ENCODE peak calls at places on chromosomes 3 and 15, in nine cellular contexts. Q is NCI-H2081, R is psoas muscle, S is NCI-H1105, T is GM18507, F is T47D, W is Caco-2, B is IMR-90, Z is posterior cingulate gyrus. E is an unnamed sample.

GRCh38 chr15:60838206-60838605 is 359.3 kb upstream of the ICE2 start:
- DNase-seq in T (no peak), W (no peak), F (no peak), Q (no peak), S (no peak), R (no peak), B (no peak), Z (no peak), E (no peak)

GRCh38 chr15:68829068-68829467 is 8.4 kb upstream of the ANP32A start:
- DNase-seq in S (no peak), W (peak), R (no peak), B (no peak), Z (no peak), T (no peak), F (no peak), Q (no peak), E (no peak)

GRCh38 chr3:113536627-113537101 is 4.3 kb downstream of the SIDT1 start:
- DNase-seq in B (no peak), F (peak), T (no peak), S (no peak), W (no peak), Z (no peak), Q (no peak), R (no peak), E (no peak)

GRCh38 chr3:178602864-178603263 is 66.6 kb downstream of the KCNMB2 start:
- DNase-seq in W (no peak), R (no peak), Z (no peak), B (no peak), F (no peak), Q (peak), T (no peak), S (peak), E (no peak)

GRCh38 chr3:124281453-124282316 is 289.8 kb upstream of the ROPN1 start:
- DNase-seq in T (no peak), Q (peak), W (peak), S (peak), R (no peak), F (peak), B (peak), Z (no peak), E (no peak)

GRCh38 chr15:50128266-50128665 is 9.2 kb upstream of the ATP8B4 start:
- DNase-seq in T (no peak), R (peak), F (no peak), Q (no peak), W (no peak), B (no peak), S (no peak), Z (no peak), E (peak)

GRCh38 chr3:153768559-153769469 is 352.4 kb upstream of the ARHGEF26 start:
- DNase-seq in T (peak), B (peak), F (peak), Q (peak), W (peak), S (peak), Z (no peak), R (no peak), E (no peak)

GRCh38 chr15:30865257-30865656 is 38.5 kb upstream of the FAN1 start:
- DNase-seq in R (no peak), S (no peak), B (no peak), W (no peak), Q (peak), T (no peak), Z (no peak), F (no peak), E (no peak)

GRCh38 chr15:90189781-90190467 is 11.2 kb upstream of the SEMA4B start:
- DNase-seq in W (no peak), B (no peak), F (no peak), Q (no peak), R (no peak), T (no peak), S (no peak), Z (peak), E (no peak)

GRCh38 chr15:100216177-100216576 is 125.6 kb downstream of the ADAMTS17 start:
- DNase-seq in B (no peak), S (no peak), W (no peak), T (no peak), Q (no peak), F (no peak), Z (no peak), R (no peak), E (no peak)

GRCh38 chr15:83044156-83044555 is 22.9 kb downstream of the BTBD1 start:
- DNase-seq in F (no peak), Z (no peak), R (no peak), B (no peak), W (no peak), Q (no peak), T (no peak), S (no peak), E (no peak)

GRCh38 chr15:29132110-29132420 is 137.6 kb downstream of the NSMCE3 start:
- DNase-seq in B (no peak), Q (no peak), R (no peak), T (no peak), W (no peak), F (no peak), S (no peak), Z (no peak), E (no peak)

GRCh38 chr15:97653896-97654295 is 306.6 kb upstream of the ARRDC4 start:
- DNase-seq in T (no peak), W (no peak), B (no peak), S (no peak), F (no peak), Z (no peak), Q (no peak), R (no peak), E (no peak)

GRCh38 chr15:71951134-71951533 is 140.8 kb downstream of the NR2E3 start:
- DNase-seq in B (peak), S (no peak), W (no peak), Q (no peak), F (no peak), R (no peak), T (no peak), Z (no peak), E (no peak)

GRCh38 chr3:132318451-132318850 is 1.2 kb downstream of the ACP3 start:
- DNase-seq in B (peak), R (no peak), Q (no peak), W (no peak), S (no peak), Z (no peak), F (no peak), T (no peak), E (no peak)

GRCh38 chr3:48776854-48777253 is 59.8 kb upstream of the IP6K2 start:
- DNase-seq in B (no peak), F (no peak), T (no peak), Q (no peak), W (no peak), Z (no peak), S (no peak), R (no peak), E (no peak)

GRCh38 chr3:107431048-107431297 is 53.7 kb downstream of the CCDC54 start:
- DNase-seq in Z (peak), S (no peak), T (no peak), R (no peak), B (peak), W (no peak), Q (no peak), F (no peak), E (no peak)

GRCh38 chr3:129022114-129022994 is 21.2 kb downstream of the EFCC1 start:
- DNase-seq in R (peak), Q (no peak), W (no peak), Z (no peak), F (no peak), S (no peak), T (no peak), B (peak), E (peak)

GRCh38 chr3:61158152-61158551 is 93.1 kb downstream of the FHIT start:
- DNase-seq in W (no peak), R (no peak), Z (no peak), T (no peak), B (no peak), F (no peak), S (no peak), Q (peak), E (no peak)

GRCh38 chr15:67127925-67128324 is 62.5 kb downstream of the SMAD3 start:
- DNase-seq in T (no peak), Q (no peak), S (no peak), F (no peak), Z (no peak), W (no peak), R (no peak), B (peak), E (peak)

GRCh38 chr3:183158552-183159006 is 4.0 kb downstream of the LAMP3 start:
- DNase-seq in R (no peak), F (no peak), Z (no peak), Q (no peak), B (peak), S (no peak), W (no peak), T (peak), E (no peak)

GRCh38 chr15:27382296-27382695 is 411.3 kb downstream of the GABRG3 start:
- DNase-seq in W (no peak), B (no peak), Z (no peak), F (no peak), T (no peak), R (no peak), S (no peak), Q (no peak), E (no peak)

GRCh38 chr3:61358364-61358763 is 107.1 kb upstream of the FHIT start:
- DNase-seq in Q (no peak), Z (no peak), B (no peak), W (no peak), T (peak), R (peak), S (no peak), F (no peak), E (peak)

GRCh38 chr15:76312540-76313174 is 1.4 kb upstream of the ETFA start:
- DNase-seq in Q (no peak), T (no peak), F (peak), R (no peak), W (peak), B (peak), Z (no peak), S (no peak), E (no peak)

GRCh38 chr3:105899528-105899927 is 30.7 kb upstream of the CBLB start:
- DNase-seq in Q (no peak), Z (no peak), F (no peak), B (peak), S (no peak), W (peak), T (no peak), R (no peak), E (no peak)

GRCh38 chr3:143119009-143119914 is at the start of gene CHST2:
- DNase-seq in B (peak), R (peak), F (no peak), W (peak), Q (peak), S (peak), Z (peak), T (peak), E (peak)

GRCh38 chr3:167162083-167162482 is 218.0 kb downstream of the ZBBX start:
- DNase-seq in Z (no peak), W (no peak), S (no peak), R (no peak), T (no peak), F (no peak), Q (no peak), B (no peak), E (no peak)

GRCh38 chr15:88657326-88658069 is 18.7 kb downstream of the ISG20 start:
- DNase-seq in F (peak), Z (peak), W (peak), Q (no peak), B (peak), R (no peak), T (no peak), S (peak), E (no peak)

GRCh38 chr3:72679540-72680198 is 168.6 kb downstream of the SHQ1 start:
- DNase-seq in B (no peak), T (no peak), S (no peak), Z (no peak), Q (peak), W (no peak), R (no peak), F (no peak), E (no peak)

GRCh38 chr15:31556494-31557150 is 230.0 kb downstream of the KLF13 start:
- DNase-seq in B (no peak), T (no peak), Q (no peak), R (no peak), F (no peak), S (no peak), Z (no peak), W (no peak), E (no peak)

GRCh38 chr3:196788509-196788908 is 48.9 kb downstream of the PAK2 start:
- DNase-seq in B (peak), S (no peak), Z (no peak), W (no peak), Q (no peak), T (no peak), F (no peak), R (no peak), E (no peak)

GRCh38 chr3:42658091-42658770 is 4.7 kb downstream of the ZBTB47 start:
- DNase-seq in F (no peak), B (no peak), Q (no peak), W (no peak), Z (peak), R (no peak), T (no peak), S (no peak), E (no peak)

GRCh38 chr3:132730891-132731580 is 8.8 kb upstream of the NPHP3 start:
- DNase-seq in F (peak), B (peak), Q (peak), T (no peak), S (peak), R (no peak), W (peak), Z (no peak), E (no peak)

GRCh38 chr3:47652142-47652541 is 73.5 kb upstream of the CSPG5 start:
- DNase-seq in Z (no peak), R (no peak), B (no peak), Q (no peak), T (no peak), S (no peak), W (no peak), F (no peak), E (no peak)

GRCh38 chr3:146558811-146559210 is 14.4 kb upstream of the PLSCR1 start:
- DNase-seq in W (no peak), F (no peak), Q (no peak), B (no peak), R (no peak), Z (no peak), S (no peak), T (no peak), E (no peak)

GRCh38 chr3:39419697-39420293 is 13.3 kb downstream of the RPSA start:
- DNase-seq in Q (no peak), F (no peak), S (no peak), B (no peak), T (no peak), W (no peak), R (no peak), Z (no peak), E (no peak)

GRCh38 chr3:151906751-151907150 is 33.3 kb downstream of the SUCNR1 start:
- DNase-seq in R (no peak), F (no peak), S (no peak), Q (no peak), W (no peak), Z (no peak), T (no peak), B (no peak), E (no peak)

GRCh38 chr15:42343596-42344232 is 15.6 kb upstream of the CAPN3 start:
- DNase-seq in B (no peak), W (no peak), R (no peak), T (no peak), Z (no peak), S (no peak), F (no peak), Q (no peak), E (no peak)

GRCh38 chr3:155673411-155673810 is 71.5 kb downstream of the PLCH1 start:
- DNase-seq in T (no peak), W (no peak), Z (no peak), F (no peak), R (no peak), S (no peak), B (no peak), Q (no peak), E (no peak)